ENCODE peak calls at places on chromosome 14, in eight cellular contexts. One of them, this sample, is unnamed.
A peak's percentile ranks its signal among the peaks of the same experiment; 100 is the strongest.

GRCh38 chr14:37369446-37369845 is 171.7 kb downstream of the MIPOL1 start:
- DNase-seq in upper lobe of right lung: no peak
- DNase-seq in stimulated activated CD8-positive, alpha-beta memory T cell treated with anti-CD3 and anti-CD28 coated beads, Interleukin-12 subunit alpha, Interleukin-12 subunit beta, amount 100 ng/mL, for 1 hour: no peak
- DNase-seq in immature natural killer cell: no peak
- DNase-seq in RPMI8226: no peak
- DNase-seq in HFFc6: no peak
- DNase-seq in RCC 7860: no peak
- DNase-seq in activated T-cell treated with anti-CD3 and anti-CD28 coated beads for 48 hours: no peak
- DNase-seq in this sample: no peak

GRCh38 chr14:103188691-103189480 is 65.6 kb downstream of the TNFAIP2 start:
- DNase-seq in RCC 7860: no peak
- DNase-seq in RPMI8226: peak; percentile 17
- DNase-seq in HFFc6: no peak
- DNase-seq in activated T-cell treated with anti-CD3 and anti-CD28 coated beads for 48 hours: peak; percentile 15
- DNase-seq in immature natural killer cell: no peak
- DNase-seq in stimulated activated CD8-positive, alpha-beta memory T cell treated with anti-CD3 and anti-CD28 coated beads, Interleukin-12 subunit alpha, Interleukin-12 subunit beta, amount 100 ng/mL, for 1 hour: no peak
- DNase-seq in upper lobe of right lung: peak; percentile 67
- DNase-seq in this sample: peak; percentile 30

GRCh38 chr14:68944162-68944561 is 34.9 kb downstream of the ACTN1 start:
- DNase-seq in activated T-cell treated with anti-CD3 and anti-CD28 coated beads for 48 hours: no peak
- DNase-seq in upper lobe of right lung: no peak
- DNase-seq in RCC 7860: no peak
- DNase-seq in immature natural killer cell: no peak
- DNase-seq in stimulated activated CD8-positive, alpha-beta memory T cell treated with anti-CD3 and anti-CD28 coated beads, Interleukin-12 subunit alpha, Interleukin-12 subunit beta, amount 100 ng/mL, for 1 hour: no peak
- DNase-seq in RPMI8226: no peak
- DNase-seq in HFFc6: no peak
- DNase-seq in this sample: no peak

GRCh38 chr14:71321556-71322315 is 414.5 kb downstream of the PCNX1 start:
- DNase-seq in activated T-cell treated with anti-CD3 and anti-CD28 coated beads for 48 hours: no peak
- DNase-seq in HFFc6: peak; percentile 55
- DNase-seq in RPMI8226: peak; percentile 36
- DNase-seq in immature natural killer cell: no peak
- DNase-seq in RCC 7860: peak; percentile 24
- DNase-seq in upper lobe of right lung: no peak
- DNase-seq in stimulated activated CD8-positive, alpha-beta memory T cell treated with anti-CD3 and anti-CD28 coated beads, Interleukin-12 subunit alpha, Interleukin-12 subunit beta, amount 100 ng/mL, for 1 hour: no peak
- DNase-seq in this sample: no peak

GRCh38 chr14:104644656-104645055 is 40.1 kb upstream of the TMEM179 start:
- DNase-seq in RPMI8226: no peak
- DNase-seq in upper lobe of right lung: no peak
- DNase-seq in HFFc6: no peak
- DNase-seq in activated T-cell treated with anti-CD3 and anti-CD28 coated beads for 48 hours: no peak
- DNase-seq in stimulated activated CD8-positive, alpha-beta memory T cell treated with anti-CD3 and anti-CD28 coated beads, Interleukin-12 subunit alpha, Interleukin-12 subunit beta, amount 100 ng/mL, for 1 hour: no peak
- DNase-seq in immature natural killer cell: no peak
- DNase-seq in RCC 7860: no peak
- DNase-seq in this sample: no peak

GRCh38 chr14:26719514-26719913 is 121.7 kb upstream of the NOVA1 start:
- DNase-seq in activated T-cell treated with anti-CD3 and anti-CD28 coated beads for 48 hours: no peak
- DNase-seq in immature natural killer cell: no peak
- DNase-seq in upper lobe of right lung: no peak
- DNase-seq in RPMI8226: no peak
- DNase-seq in HFFc6: no peak
- DNase-seq in RCC 7860: no peak
- DNase-seq in stimulated activated CD8-positive, alpha-beta memory T cell treated with anti-CD3 and anti-CD28 coated beads, Interleukin-12 subunit alpha, Interleukin-12 subunit beta, amount 100 ng/mL, for 1 hour: no peak
- DNase-seq in this sample: no peak

GRCh38 chr14:99548285-99548684 is 55.7 kb downstream of the CCDC85C start:
- DNase-seq in HFFc6: no peak
- DNase-seq in RCC 7860: no peak
- DNase-seq in immature natural killer cell: no peak
- DNase-seq in stimulated activated CD8-positive, alpha-beta memory T cell treated with anti-CD3 and anti-CD28 coated beads, Interleukin-12 subunit alpha, Interleukin-12 subunit beta, amount 100 ng/mL, for 1 hour: no peak
- DNase-seq in RPMI8226: no peak
- DNase-seq in activated T-cell treated with anti-CD3 and anti-CD28 coated beads for 48 hours: no peak
- DNase-seq in upper lobe of right lung: no peak
- DNase-seq in this sample: no peak

GRCh38 chr14:61051046-61051445 is 70.0 kb downstream of the SLC38A6 start:
- DNase-seq in immature natural killer cell: no peak
- DNase-seq in RPMI8226: no peak
- DNase-seq in RCC 7860: no peak
- DNase-seq in HFFc6: no peak
- DNase-seq in stimulated activated CD8-positive, alpha-beta memory T cell treated with anti-CD3 and anti-CD28 coated beads, Interleukin-12 subunit alpha, Interleukin-12 subunit beta, amount 100 ng/mL, for 1 hour: no peak
- DNase-seq in activated T-cell treated with anti-CD3 and anti-CD28 coated beads for 48 hours: no peak
- DNase-seq in upper lobe of right lung: no peak
- DNase-seq in this sample: no peak

GRCh38 chr14:95319312-95320075 is at the start of gene CLMN:
- DNase-seq in upper lobe of right lung: peak; percentile 75
- DNase-seq in HFFc6: no peak
- DNase-seq in stimulated activated CD8-positive, alpha-beta memory T cell treated with anti-CD3 and anti-CD28 coated beads, Interleukin-12 subunit alpha, Interleukin-12 subunit beta, amount 100 ng/mL, for 1 hour: no peak
- DNase-seq in RPMI8226: peak; percentile 61
- DNase-seq in RCC 7860: no peak
- DNase-seq in immature natural killer cell: peak; percentile 11
- DNase-seq in activated T-cell treated with anti-CD3 and anti-CD28 coated beads for 48 hours: peak; percentile 17
- DNase-seq in this sample: peak; percentile 64

GRCh38 chr14:77376380-77376770 is 519 bp downstream of the TMED8 start:
- DNase-seq in upper lobe of right lung: peak; percentile 70
- DNase-seq in immature natural killer cell: peak; percentile 2
- DNase-seq in activated T-cell treated with anti-CD3 and anti-CD28 coated beads for 48 hours: no peak
- DNase-seq in HFFc6: peak; percentile 3
- DNase-seq in RPMI8226: no peak
- DNase-seq in RCC 7860: no peak
- DNase-seq in stimulated activated CD8-positive, alpha-beta memory T cell treated with anti-CD3 and anti-CD28 coated beads, Interleukin-12 subunit alpha, Interleukin-12 subunit beta, amount 100 ng/mL, for 1 hour: peak; percentile 4
- DNase-seq in this sample: no peak

GRCh38 chr14:51095854-51096823 is 1.2 kb upstream of the TRIM9 start:
- DNase-seq in upper lobe of right lung: no peak
- DNase-seq in immature natural killer cell: no peak
- DNase-seq in HFFc6: peak; percentile 3
- DNase-seq in RCC 7860: peak; percentile 47
- DNase-seq in RPMI8226: no peak
- DNase-seq in activated T-cell treated with anti-CD3 and anti-CD28 coated beads for 48 hours: peak; percentile 6
- DNase-seq in stimulated activated CD8-positive, alpha-beta memory T cell treated with anti-CD3 and anti-CD28 coated beads, Interleukin-12 subunit alpha, Interleukin-12 subunit beta, amount 100 ng/mL, for 1 hour: no peak
- DNase-seq in this sample: no peak

GRCh38 chr14:54192610-54193009 is 204.2 kb upstream of the CDKN3 start:
- DNase-seq in stimulated activated CD8-positive, alpha-beta memory T cell treated with anti-CD3 and anti-CD28 coated beads, Interleukin-12 subunit alpha, Interleukin-12 subunit beta, amount 100 ng/mL, for 1 hour: no peak
- DNase-seq in RPMI8226: no peak
- DNase-seq in activated T-cell treated with anti-CD3 and anti-CD28 coated beads for 48 hours: no peak
- DNase-seq in RCC 7860: no peak
- DNase-seq in HFFc6: no peak
- DNase-seq in immature natural killer cell: no peak
- DNase-seq in upper lobe of right lung: no peak
- DNase-seq in this sample: no peak

GRCh38 chr14:42374332-42374731 is 767.7 kb downstream of the LRFN5 start:
- DNase-seq in HFFc6: no peak
- DNase-seq in stimulated activated CD8-positive, alpha-beta memory T cell treated with anti-CD3 and anti-CD28 coated beads, Interleukin-12 subunit alpha, Interleukin-12 subunit beta, amount 100 ng/mL, for 1 hour: no peak
- DNase-seq in immature natural killer cell: no peak
- DNase-seq in upper lobe of right lung: no peak
- DNase-seq in activated T-cell treated with anti-CD3 and anti-CD28 coated beads for 48 hours: no peak
- DNase-seq in RCC 7860: no peak
- DNase-seq in RPMI8226: no peak
- DNase-seq in this sample: no peak

GRCh38 chr14:20799955-20800544 is 2.6 kb downstream of the RNASE1 start:
- DNase-seq in stimulated activated CD8-positive, alpha-beta memory T cell treated with anti-CD3 and anti-CD28 coated beads, Interleukin-12 subunit alpha, Interleukin-12 subunit beta, amount 100 ng/mL, for 1 hour: no peak
- DNase-seq in HFFc6: no peak
- DNase-seq in immature natural killer cell: no peak
- DNase-seq in upper lobe of right lung: peak; percentile 72
- DNase-seq in activated T-cell treated with anti-CD3 and anti-CD28 coated beads for 48 hours: no peak
- DNase-seq in RCC 7860: no peak
- DNase-seq in RPMI8226: peak; percentile 64
- DNase-seq in this sample: peak; percentile 52

This sample was measured in KBM-7.